ENCODE peak calls at places on chromosomes 2 and 18, in four cellular contexts. One of them, this sample, is unnamed.

GRCh38 chr2:170715062-170715931 is at the start of gene SP5:
- DNase-seq in mesendoderm: peak
- DNase-seq in H9: peak
- DNase-seq in IMR-90: peak
- DNase-seq in this sample: peak

GRCh38 chr2:20614201-20615045 is 36.5 kb downstream of the HS1BP3 start:
- DNase-seq in mesendoderm: peak
- DNase-seq in H9: peak
- DNase-seq in IMR-90: no peak
- DNase-seq in this sample: no peak

GRCh38 chr2:128628206-128628605 is 309.5 kb upstream of the HS6ST1 start:
- DNase-seq in mesendoderm: no peak
- DNase-seq in H9: no peak
- DNase-seq in IMR-90: no peak
- DNase-seq in this sample: no peak

GRCh38 chr18:2776596-2776995 is 70.2 kb upstream of the EMILIN2 start:
- DNase-seq in mesendoderm: no peak
- DNase-seq in H9: no peak
- DNase-seq in IMR-90: no peak
- DNase-seq in this sample: no peak

GRCh38 chr2:88540346-88540745 is 86.9 kb downstream of the EIF2AK3 start:
- DNase-seq in mesendoderm: no peak
- DNase-seq in H9: no peak
- DNase-seq in IMR-90: peak
- DNase-seq in this sample: no peak

GRCh38 chr2:137928547-137929503 is 35.4 kb upstream of the HNMT start:
- DNase-seq in mesendoderm: peak
- DNase-seq in H9: no peak
- DNase-seq in IMR-90: peak
- DNase-seq in this sample: no peak

GRCh38 chr2:75602724-75603342 is 42.1 kb upstream of the EVA1A start:
- DNase-seq in mesendoderm: no peak
- DNase-seq in H9: no peak
- DNase-seq in IMR-90: peak
- DNase-seq in this sample: no peak

GRCh38 chr18:77981874-77982273 is 732.2 kb downstream of the GALR1 start:
- DNase-seq in mesendoderm: no peak
- DNase-seq in H9: no peak
- DNase-seq in IMR-90: no peak
- DNase-seq in this sample: no peak

GRCh38 chr2:18899725-18900124 is 310.4 kb upstream of the NT5C1B start:
- DNase-seq in mesendoderm: peak
- DNase-seq in H9: no peak
- DNase-seq in IMR-90: no peak
- DNase-seq in this sample: no peak

GRCh38 chr2:213152888-213153287 is 1.5 kb upstream of the IKZF2 start:
- DNase-seq in mesendoderm: no peak
- DNase-seq in H9: no peak
- DNase-seq in IMR-90: no peak
- DNase-seq in this sample: no peak

GRCh38 chr2:43075906-43076585 is 150.4 kb downstream of the ZFP36L2 start:
- DNase-seq in mesendoderm: peak
- DNase-seq in H9: no peak
- DNase-seq in IMR-90: peak
- DNase-seq in this sample: no peak

GRCh38 chr18:62571648-62572047 is 48.8 kb downstream of the ZCCHC2 start:
- DNase-seq in mesendoderm: no peak
- DNase-seq in H9: no peak
- DNase-seq in IMR-90: no peak
- DNase-seq in this sample: no peak

GRCh38 chr2:64857581-64858471 is 131.4 kb upstream of the SLC1A4 start:
- DNase-seq in mesendoderm: no peak
- DNase-seq in H9: no peak
- DNase-seq in IMR-90: peak
- DNase-seq in this sample: no peak

DNA sequence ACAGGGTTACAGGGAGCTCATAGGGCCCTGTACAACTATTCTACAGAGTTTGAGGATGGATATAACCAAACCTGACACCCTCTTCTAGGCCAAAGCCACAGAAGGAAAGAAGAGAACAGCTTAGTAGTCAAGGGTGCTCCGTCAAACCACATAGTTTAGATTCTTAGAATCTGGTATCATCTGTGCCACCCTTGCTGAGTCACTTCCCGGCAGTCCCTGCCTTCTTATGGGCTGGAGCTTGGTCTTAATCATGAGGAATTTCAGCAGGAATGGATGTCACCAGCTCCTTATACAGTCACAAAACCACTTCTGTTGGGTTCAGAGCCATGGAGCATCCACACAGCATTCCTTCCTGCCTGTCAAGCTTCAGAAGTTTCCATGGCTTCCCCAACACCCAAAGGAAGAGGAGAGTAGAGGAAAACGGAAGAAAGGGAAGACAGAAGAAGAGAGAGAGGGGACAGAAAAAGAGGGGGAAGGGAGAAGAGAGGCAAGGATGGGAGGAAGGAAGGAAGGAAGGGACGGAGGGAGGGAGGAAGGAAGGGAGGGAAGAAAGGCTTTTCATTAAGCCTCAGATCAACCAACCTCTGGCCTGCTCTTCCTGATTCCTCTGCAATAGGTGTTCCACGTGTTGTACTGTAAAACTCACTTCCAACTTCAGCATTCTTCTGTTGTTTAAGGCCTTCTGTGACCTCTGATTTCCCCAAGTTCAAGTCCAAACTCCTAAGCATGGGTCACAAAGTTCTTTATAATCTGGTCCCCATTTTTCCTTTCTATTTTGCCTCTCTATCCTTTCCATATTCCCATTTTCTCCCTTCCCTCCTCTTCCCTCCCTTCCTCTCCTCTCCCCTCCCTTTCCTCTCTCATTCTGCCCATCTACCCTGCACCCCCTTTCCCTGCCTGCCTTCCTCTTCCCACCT is 246.1 kb upstream of the TNP1 start:
- DNase-seq in mesendoderm: peak
- DNase-seq in H9: no peak
- DNase-seq in IMR-90: peak
- DNase-seq in this sample: no peak
- H2BK120ac ChIP-seq in mesendoderm: peak
- H2BK120ac ChIP-seq in H9: no peak
- H2BK120ac ChIP-seq in IMR-90: peak
- H2BK120ac ChIP-seq in this sample: no peak

DNA sequence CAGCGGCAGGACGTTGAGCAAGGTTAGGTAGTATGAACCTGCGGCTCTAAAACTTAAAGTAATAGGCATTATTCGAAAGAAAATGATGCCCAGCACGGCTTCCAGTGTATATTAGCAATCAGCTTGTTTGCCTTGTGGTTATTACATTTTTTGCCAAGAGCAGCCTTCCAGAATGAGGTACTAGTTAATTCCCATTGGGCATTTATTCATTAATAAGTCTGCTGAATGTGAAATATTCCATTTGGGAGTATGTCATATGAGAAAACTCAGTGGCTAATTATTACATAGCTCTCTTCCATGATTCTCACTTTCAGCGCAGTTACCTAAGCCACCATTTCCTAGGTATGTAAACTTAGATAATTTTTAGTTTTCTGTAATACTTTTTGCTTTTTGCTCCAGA is 12.9 kb downstream of the CRIM1 start:
- DNase-seq in mesendoderm: no peak
- DNase-seq in H9: no peak
- DNase-seq in IMR-90: no peak
- DNase-seq in this sample: no peak
- H2BK120ac ChIP-seq in mesendoderm: no peak
- H2BK120ac ChIP-seq in H9: no peak
- H2BK120ac ChIP-seq in IMR-90: no peak
- H2BK120ac ChIP-seq in this sample: no peak

GRCh38 chr2:237195396-237196119 is 109.9 kb downstream of the COPS8 start:
- DNase-seq in mesendoderm: no peak
- DNase-seq in H9: no peak
- DNase-seq in IMR-90: no peak
- DNase-seq in this sample: no peak
- H2BK120ac ChIP-seq in mesendoderm: no peak
- H2BK120ac ChIP-seq in H9: no peak
- H2BK120ac ChIP-seq in IMR-90: peak
- H2BK120ac ChIP-seq in this sample: no peak

GRCh38 chr2:47272031-47272864 is 117.1 kb upstream of the STPG4 start:
- DNase-seq in mesendoderm: no peak
- DNase-seq in H9: peak
- DNase-seq in IMR-90: peak
- DNase-seq in this sample: no peak
- H2BK120ac ChIP-seq in mesendoderm: no peak
- H2BK120ac ChIP-seq in H9: no peak
- H2BK120ac ChIP-seq in IMR-90: peak
- H2BK120ac ChIP-seq in this sample: no peak

GRCh38 chr2:231463698-231464575 is at the start of gene NCL:
- DNase-seq in mesendoderm: peak
- DNase-seq in H9: peak
- DNase-seq in IMR-90: peak
- DNase-seq in this sample: no peak
- H2BK120ac ChIP-seq in mesendoderm: no peak
- H2BK120ac ChIP-seq in H9: peak
- H2BK120ac ChIP-seq in IMR-90: peak
- H2BK120ac ChIP-seq in this sample: peak

GRCh38 chr2:174827371-174828369 is 63.4 kb upstream of the CHRNA1 start:
- DNase-seq in mesendoderm: peak
- DNase-seq in H9: no peak
- DNase-seq in IMR-90: peak
- DNase-seq in this sample: no peak
- H2BK120ac ChIP-seq in mesendoderm: no peak
- H2BK120ac ChIP-seq in H9: no peak
- H2BK120ac ChIP-seq in IMR-90: peak
- H2BK120ac ChIP-seq in this sample: no peak

GRCh38 chr2:2848621-2849443 is 517.8 kb upstream of the MYT1L start:
- DNase-seq in mesendoderm: peak
- DNase-seq in H9: no peak
- DNase-seq in IMR-90: no peak
- DNase-seq in this sample: no peak
- H2BK120ac ChIP-seq in mesendoderm: no peak
- H2BK120ac ChIP-seq in H9: no peak
- H2BK120ac ChIP-seq in IMR-90: no peak
- H2BK120ac ChIP-seq in this sample: no peak

DNA sequence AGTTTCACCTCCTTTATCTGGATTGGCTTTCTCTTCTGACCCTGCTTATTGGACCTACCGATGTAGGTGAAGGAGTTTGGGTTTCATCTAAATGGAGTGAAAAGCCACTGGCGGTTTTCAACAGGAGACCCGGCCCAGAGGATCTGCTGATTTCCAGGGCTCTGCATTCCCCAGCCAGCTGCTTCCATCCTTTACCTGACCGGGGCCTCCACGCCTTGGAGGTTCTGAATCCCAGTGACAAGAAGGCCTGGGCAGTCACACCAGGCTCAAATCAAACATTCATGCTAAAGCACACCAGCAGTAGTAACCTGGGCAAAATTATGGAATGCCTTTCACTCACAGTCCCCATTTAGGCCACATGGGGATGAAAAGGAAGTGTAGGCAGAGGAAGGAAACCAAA is 30.0 kb upstream of the RTTN start:
- DNase-seq in mesendoderm: no peak
- DNase-seq in H9: no peak
- DNase-seq in IMR-90: no peak
- DNase-seq in this sample: no peak
- H2BK120ac ChIP-seq in mesendoderm: no peak
- H2BK120ac ChIP-seq in H9: no peak
- H2BK120ac ChIP-seq in IMR-90: no peak
- H2BK120ac ChIP-seq in this sample: no peak

GRCh38 chr2:158716091-158716815 is 78.9 kb upstream of the DAPL1 start:
- DNase-seq in mesendoderm: peak
- DNase-seq in H9: no peak
- DNase-seq in IMR-90: no peak
- DNase-seq in this sample: no peak
- H2BK120ac ChIP-seq in mesendoderm: no peak
- H2BK120ac ChIP-seq in H9: no peak
- H2BK120ac ChIP-seq in IMR-90: no peak
- H2BK120ac ChIP-seq in this sample: no peak

This sample was measured in H1.